ENCODE peak calls at places on chromosomes 12 and 14, in ten cellular contexts. D is MG63; V is GM23338; G is IMR-90; L is CD8-positive, alpha-beta T cell; Y is endothelial cell of umbilical vein; U is suprapubic skin; I is heart right ventricle; T is CD4-positive, alpha-beta T cell; O is heart left ventricle. W is an unnamed sample.

GRCh38 chr14:91418387-91419043 is 895 bp upstream of the CCDC88C start:
- DNase-seq in Y (peak; percentile 67), O (peak; percentile 73), I (peak; percentile 75), D (peak; percentile 67), G (peak; percentile 17), T (peak; percentile 79), U (peak; percentile 80), V (peak; percentile 75), L (peak; percentile 79), W (no peak)

GRCh38 chr12:559208-559905 is 99.6 kb downstream of the B4GALNT3 start:
- DNase-seq in V (no peak), U (no peak), D (no peak), O (no peak), Y (no peak), I (no peak), L (no peak), T (no peak), G (no peak), W (no peak)

GRCh38 chr12:88242161-88242925 is 100.2 kb downstream of the TMTC3 start:
- DNase-seq in O (no peak), Y (peak; percentile 89), V (no peak), G (peak; percentile 99), T (no peak), D (peak; percentile 85), I (no peak), L (no peak), U (no peak), W (no peak)

GRCh38 chr12:129549656-129550055 is 354.2 kb downstream of the TMEM132D start:
- DNase-seq in O (no peak), G (no peak), V (no peak), D (no peak), T (no peak), L (no peak), U (no peak), Y (no peak), I (no peak), W (no peak)

GRCh38 chr12:19885092-19885813 is 446.0 kb downstream of the AEBP2 start:
- DNase-seq in L (no peak), G (peak; percentile 54), I (no peak), V (no peak), Y (no peak), T (no peak), D (no peak), O (no peak), U (no peak), W (no peak)

GRCh38 chr12:27505771-27506170 is 18.2 kb upstream of the PPFIBP1 start:
- DNase-seq in V (no peak), I (no peak), G (peak; percentile 33), Y (no peak), L (no peak), U (no peak), D (no peak), O (no peak), T (no peak), W (no peak)

GRCh38 chr12:20798561-20798960 is 11.9 kb upstream of the SLCO1B3 start:
- DNase-seq in L (no peak), O (no peak), I (no peak), V (peak; percentile 63), D (no peak), T (no peak), Y (peak; percentile 59), U (no peak), G (no peak), W (peak; percentile 5)

GRCh38 chr14:22200977-22201605 is 387.9 kb downstream of the DAD1 start:
- DNase-seq in T (no peak), V (peak; percentile 86), U (no peak), D (no peak), L (no peak), Y (peak; percentile 49), I (no peak), G (peak; percentile 82), O (no peak), W (peak; percentile 52)

GRCh38 chr12:49000346-49000745 is 1.2 kb upstream of the DDN start:
- DNase-seq in L (no peak), U (no peak), V (no peak), G (no peak), Y (no peak), O (no peak), T (no peak), D (no peak), I (no peak), W (no peak)
- H3K27me3 ChIP-seq in L (peaks cover 34% of the 10 kb centered on the region), U (peaks cover 21% of the 10 kb centered on the region), V (peaks cover 63% of the 10 kb centered on the region), G (peaks cover 16% of the 10 kb centered on the region), Y (peaks cover 5% of the 10 kb centered on the region), O (no peaks in the 10 kb centered on the region), T (peaks cover 49% of the 10 kb centered on the region), D (no peaks in the 10 kb centered on the region), I (peaks cover 21% of the 10 kb centered on the region), W (peaks cover 36% of the 10 kb centered on the region)

GRCh38 chr14:105195051-105195450 is 13.9 kb upstream of the NUDT14 start:
- DNase-seq in G (no peak), I (no peak), Y (no peak), U (no peak), L (no peak), D (no peak), O (no peak), T (no peak), V (no peak), W (no peak)

GRCh38 chr14:105195533-105196227 is 14.6 kb upstream of the NUDT14 start:
- DNase-seq in T (no peak), D (no peak), Y (peak; percentile 57), G (no peak), V (no peak), O (no peak), I (no peak), L (peak; percentile 43), U (no peak), W (no peak)

GRCh38 chr14:105198588-105198987 is 17.5 kb upstream of the NUDT14 start:
- DNase-seq in O (no peak), Y (no peak), U (no peak), G (no peak), L (no peak), I (no peak), V (no peak), D (no peak), T (no peak), W (no peak)

GRCh38 chr14:105197274-105197673 is 16.2 kb upstream of the NUDT14 start:
- DNase-seq in U (no peak), Y (no peak), D (peak; percentile 18), T (no peak), V (no peak), G (peak; percentile 35), I (peak; percentile 71), L (no peak), O (peak; percentile 78), W (no peak)

DNA sequence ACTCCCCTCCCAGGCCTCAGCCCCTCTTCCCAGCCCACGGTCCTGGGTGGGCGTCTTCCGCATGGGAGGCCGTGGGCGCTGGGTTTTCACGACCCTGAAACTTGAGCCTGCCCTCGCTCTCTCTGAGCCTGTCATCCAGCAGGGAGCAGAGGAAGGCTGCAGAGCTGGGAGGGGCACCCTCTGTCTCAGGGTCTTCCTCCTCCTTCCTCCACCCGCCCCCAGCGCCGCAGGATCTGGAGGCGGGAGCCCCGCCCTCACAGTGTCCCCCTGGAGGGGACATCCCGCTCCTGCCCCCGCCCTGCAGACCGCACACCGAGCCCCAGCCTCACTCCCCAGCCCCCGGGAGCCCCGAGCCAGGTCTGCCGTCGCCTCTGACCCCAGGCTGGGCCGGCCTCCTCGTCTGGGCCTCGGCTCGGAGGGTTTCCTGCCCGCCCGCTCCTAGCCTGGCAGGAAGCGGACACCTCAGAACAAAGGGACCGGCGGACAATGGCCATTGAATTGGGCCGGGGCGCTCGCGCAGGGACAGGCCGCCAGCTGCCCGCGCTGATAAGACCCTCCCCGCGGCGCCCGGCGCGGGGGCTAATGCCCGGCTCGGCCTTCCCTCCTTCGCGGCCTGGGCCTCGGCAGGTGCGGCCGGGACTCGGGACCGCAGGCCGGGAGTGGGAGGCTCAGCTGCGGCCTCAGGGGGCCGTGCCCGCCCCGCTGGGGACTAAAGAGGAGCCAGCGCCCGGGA is 15.3 kb upstream of the NUDT14 start:
- DNase-seq in Y (peak; percentile 68), G (no peak), D (no peak), V (peak; percentile 79), L (no peak), O (peak; percentile 80), T (no peak), U (no peak), I (peak; percentile 74), W (no peak)
- H3K27me3 ChIP-seq in Y (no peaks in the 10 kb centered on the region), G (peaks cover 44% of the 10 kb centered on the region), D (no peaks in the 10 kb centered on the region), V (peaks cover 14% of the 10 kb centered on the region), L (peaks cover 10% of the 10 kb centered on the region), O (peaks cover 9% of the 10 kb centered on the region), T (peaks cover 62% of the 10 kb centered on the region), U (peaks cover 74% of the 10 kb centered on the region), I (peaks cover 61% of the 10 kb centered on the region), W (no peaks in the 10 kb centered on the region)

DNA sequence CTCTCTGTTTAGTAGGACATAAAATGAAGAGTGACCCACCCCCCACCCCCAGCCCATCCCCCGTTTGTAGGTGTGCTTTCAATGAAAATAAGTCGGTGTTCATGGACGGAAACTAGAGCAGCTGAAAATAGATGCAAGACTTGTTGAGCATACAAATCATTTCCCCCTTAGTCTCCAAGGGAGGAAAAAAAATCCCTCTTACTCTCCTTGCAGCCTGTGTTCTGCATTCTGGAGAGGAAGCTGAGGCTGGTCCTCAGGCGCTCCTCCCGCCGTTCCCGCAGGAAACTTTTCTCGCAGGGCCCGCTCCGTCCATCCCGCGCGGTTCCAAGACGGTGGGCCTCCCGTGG is 259.0 kb upstream of the E2F7 start:
- DNase-seq in G (no peak), Y (no peak), U (no peak), O (no peak), V (no peak), L (no peak), T (no peak), D (no peak), I (no peak), W (no peak)
- H3K27me3 ChIP-seq in G (peaks cover 24% of the 10 kb centered on the region), Y (peaks cover 19% of the 10 kb centered on the region), U (peaks cover 11% of the 10 kb centered on the region), O (no peaks in the 10 kb centered on the region), V (peaks cover 22% of the 10 kb centered on the region), L (peaks cover 4% of the 10 kb centered on the region), T (peaks cover 54% of the 10 kb centered on the region), D (peaks cover 38% of the 10 kb centered on the region), I (no peaks in the 10 kb centered on the region), W (peaks cover 1% of the 10 kb centered on the region)

GRCh38 chr12:125194999-125195398 is 129.8 kb downstream of the AACS start:
- DNase-seq in V (no peak), L (no peak), I (no peak), G (no peak), Y (no peak), D (no peak), O (no peak), T (no peak), U (no peak), W (no peak)

GRCh38 chr12:125198647-125199046 is 133.4 kb downstream of the AACS start:
- DNase-seq in G (no peak), O (no peak), Y (no peak), D (no peak), I (no peak), V (peak; percentile 73), T (no peak), L (no peak), U (no peak), W (no peak)

GRCh38 chr12:125193798-125194562 is 128.7 kb downstream of the AACS start:
- DNase-seq in T (no peak), I (no peak), U (no peak), V (peak; percentile 54), Y (no peak), O (no peak), G (peak; percentile 24), L (no peak), D (peak; percentile 69), W (no peak)

GRCh38 chr12:125193376-125193775 is 128.1 kb downstream of the AACS start:
- DNase-seq in U (no peak), I (no peak), Y (no peak), T (no peak), G (no peak), L (no peak), V (no peak), D (no peak), O (no peak), W (no peak)

DNA sequence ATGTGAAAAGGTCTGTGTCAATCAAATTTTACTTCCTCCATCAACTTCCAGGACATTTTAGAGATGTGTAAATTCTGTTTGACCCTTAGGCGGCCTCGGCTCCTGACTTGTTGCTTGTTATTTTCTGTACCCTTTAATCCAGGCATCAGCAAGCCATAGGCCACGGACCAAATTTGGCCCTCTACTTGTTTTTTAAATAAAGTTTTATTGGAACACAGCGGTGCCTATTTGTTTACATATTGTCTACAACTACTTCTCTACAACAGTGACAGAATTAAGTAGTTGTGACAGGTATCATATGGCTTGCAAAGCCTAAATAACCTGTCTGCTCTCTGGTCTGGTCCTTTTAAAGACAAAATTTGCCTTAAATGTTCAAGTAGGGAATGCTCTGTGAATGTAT is 132.1 kb downstream of the AACS start:
- DNase-seq in O (no peak), V (no peak), D (no peak), I (no peak), U (no peak), Y (no peak), T (no peak), G (no peak), L (no peak), W (no peak)
- H3K27me3 ChIP-seq in O (no peaks in the 10 kb centered on the region), V (no peaks in the 10 kb centered on the region), D (peaks cover 15% of the 10 kb centered on the region), I (peaks cover 40% of the 10 kb centered on the region), U (peaks cover 51% of the 10 kb centered on the region), Y (no peaks in the 10 kb centered on the region), T (peaks cover 13% of the 10 kb centered on the region), G (no peaks in the 10 kb centered on the region), L (no peaks in the 10 kb centered on the region), W (no peaks in the 10 kb centered on the region)